ENCODE peak calls at places on chromosomes 5 and 9, in ten cellular contexts. F, B, J, U, N, X, R, O, D and M are unnamed samples.

GRCh38 chr5:81486711-81487110 is 92.8 kb upstream of the ACOT12 start:
- DNase-seq in X (no peak), F (no peak), B (no peak), J (no peak), U (no peak), R (no peak), D (no peak), O (no peak), N (no peak), M (no peak)

GRCh38 chr5:142301487-142302035 is 23.3 kb downstream of the SPRY4 start:
- DNase-seq in U (no peak), R (no peak), N (no peak), X (no peak), B (no peak), D (no peak), F (no peak), O (no peak), J (no peak), M (no peak)

GRCh38 chr5:103800728-103801127 is 238.1 kb upstream of the NUDT12 start:
- DNase-seq in F (no peak), J (no peak), U (no peak), D (no peak), O (peak; percentile 32), N (peak; percentile 20), R (no peak), B (no peak), X (no peak), M (no peak)

GRCh38 chr5:178207183-178207916 is 3.0 kb downstream of the HNRNPAB start:
- DNase-seq in D (no peak), X (peak; percentile 75), B (no peak), F (peak; percentile 77), U (no peak), N (peak; percentile 75), O (peak; percentile 83), J (no peak), R (peak; percentile 48), M (no peak)

GRCh38 chr5:33692983-33693382 is 198.8 kb downstream of the ADAMTS12 start:
- DNase-seq in J (no peak), R (no peak), U (no peak), X (no peak), O (no peak), D (no peak), N (no peak), F (no peak), B (no peak), M (no peak)

GRCh38 chr9:129626079-129626943 is at the start of gene NTMT1:
- DNase-seq in U (peak; percentile 91), R (peak; percentile 96), X (peak; percentile 84), J (peak; percentile 81), D (peak; percentile 94), O (peak; percentile 94), B (peak; percentile 74), N (peak; percentile 83), F (peak; percentile 89), M (peak; percentile 90)

GRCh38 chr9:93677061-93677571 is 100.7 kb downstream of the PHF2 start:
- DNase-seq in J (no peak), D (no peak), F (no peak), N (no peak), B (no peak), R (peak; percentile 71), O (no peak), X (no peak), U (no peak), M (peak; percentile 38)

GRCh38 chr9:134323741-134324358 is 2.4 kb upstream of the RXRA start:
- DNase-seq in X (no peak), B (no peak), F (peak; percentile 86), O (peak; percentile 69), R (peak; percentile 88), U (no peak), D (peak; percentile 94), J (no peak), N (peak; percentile 86), M (no peak)

GRCh38 chr9:3732077-3733038 is 206.6 kb upstream of the RFX3 start:
- DNase-seq in D (peak; percentile 49), B (peak; percentile 84), X (peak; percentile 88), N (peak; percentile 82), F (peak; percentile 78), U (peak; percentile 24), O (peak; percentile 96), J (no peak), R (no peak), M (peak; percentile 63)

GRCh38 chr5:37738057-37738691 is 101.7 kb downstream of the GDNF start:
- DNase-seq in X (peak; percentile 95), F (no peak), N (peak; percentile 92), D (peak; percentile 59), R (no peak), O (peak; percentile 89), U (no peak), B (peak; percentile 54), J (no peak), M (no peak)

GRCh38 chr5:170923910-170924620 is 62.2 kb downstream of the RANBP17 start:
- DNase-seq in X (no peak), J (no peak), U (no peak), N (peak; percentile 48), O (no peak), D (no peak), R (no peak), F (no peak), B (no peak), M (no peak)

GRCh38 chr5:8660133-8660893 is 791.4 kb downstream of the MTRR start:
- DNase-seq in D (no peak), N (no peak), F (no peak), R (no peak), B (no peak), O (no peak), X (no peak), U (no peak), J (no peak), M (no peak)

GRCh38 chr9:15231788-15232635 is 75.0 kb downstream of the TTC39B start:
- DNase-seq in U (no peak), X (peak; percentile 40), O (no peak), R (no peak), D (no peak), F (no peak), N (peak; percentile 48), J (peak; percentile 2), B (peak; percentile 22), M (no peak)

GRCh38 chr9:131405858-131406566 is 12.1 kb downstream of the PRRC2B start:
- DNase-seq in J (no peak), D (no peak), U (no peak), R (no peak), F (no peak), O (no peak), B (no peak), X (no peak), N (no peak), M (no peak)

GRCh38 chr5:91332267-91333044 is 50.7 kb downstream of the ARRDC3 start:
- DNase-seq in U (no peak), F (no peak), J (no peak), O (peak; percentile 77), B (peak; percentile 86), R (no peak), N (peak; percentile 18), X (no peak), D (peak; percentile 29), M (no peak)

GRCh38 chr9:88322906-88323566 is 65.2 kb upstream of the SPIN1 start:
- DNase-seq in R (peak; percentile 7), N (no peak), B (no peak), F (peak; percentile 33), U (peak; percentile 40), O (peak; percentile 26), D (no peak), J (peak; percentile 14), X (no peak), M (no peak)

GRCh38 chr9:135884328-135885035 is 22.9 kb downstream of the CAMSAP1 start:
- DNase-seq in O (peak; percentile 62), N (peak; percentile 47), F (no peak), J (no peak), X (no peak), R (no peak), B (no peak), D (no peak), U (no peak), M (no peak)

GRCh38 chr5:55231476-55232193 is 1.8 kb downstream of the CCNO start:
- DNase-seq in J (no peak), U (no peak), O (peak; percentile 48), D (no peak), F (no peak), R (peak; percentile 78), N (peak; percentile 25), X (peak; percentile 52), B (no peak), M (no peak)

GRCh38 chr5:102901821-102902448 is 146.8 kb downstream of the PAM start:
- DNase-seq in N (peak; percentile 37), O (peak; percentile 24), F (no peak), X (peak; percentile 37), D (peak; percentile 15), J (no peak), U (no peak), B (no peak), R (no peak), M (no peak)